ENCODE peak calls at places on chromosomes 5 and 9, in four cellular contexts. H is HepG2, W is adrenal gland, Q is ovary. E is an unnamed sample. For H3K4me1, the result is how much of the 10 kb centered on the place peaks cover.

GRCh38 chr5:127358782-127359181 is 68.2 kb downstream of the MEGF10 start:
- DNase-seq in W (no peak), H (no peak), Q (no peak), E (no peak)

GRCh38 chr9:31683126-31683525 is 701.3 kb upstream of the ACO1 start:
- DNase-seq in Q (no peak), H (no peak), W (no peak), E (no peak)

GRCh38 chr5:6525910-6526309 is 77.3 kb downstream of the UBE2QL1 start:
- DNase-seq in Q (no peak), H (peak), W (peak), E (peak)

GRCh38 chr5:170552486-170553122 is 48.8 kb downstream of the KCNIP1 start:
- DNase-seq in Q (peak), H (no peak), W (peak), E (peak)

GRCh38 chr5:71699233-71699632 is 19.8 kb upstream of the CARTPT start:
- DNase-seq in H (no peak), W (no peak), Q (no peak), E (no peak)

GRCh38 chr5:108743344-108743743 is 4.4 kb upstream of the FER start:
- DNase-seq in Q (no peak), W (no peak), H (no peak), E (peak)

GRCh38 chr9:112333639-112334318 is 360 bp upstream of the PTBP3 start:
- DNase-seq in W (peak), Q (peak), H (peak), E (peak)

GRCh38 chr5:143557992-143558506 is 154.6 kb upstream of the NR3C1 start:
- DNase-seq in H (no peak), Q (no peak), W (no peak), E (no peak)

GRCh38 chr9:136093995-136094881 is 851 bp downstream of the NACC2 start:
- DNase-seq in H (peak), W (peak), Q (peak), E (peak)

GRCh38 chr5:137152616-137153015 is 346.5 kb downstream of the SPOCK1 start:
- DNase-seq in H (no peak), W (no peak), Q (no peak), E (no peak)

GRCh38 chr9:121698627-121699270 is 47.3 kb downstream of the DAB2IP start:
- DNase-seq in W (no peak), Q (peak), H (no peak), E (peak)

GRCh38 chr5:143435207-143435657 is 31.7 kb upstream of the NR3C1 start:
- DNase-seq in W (peak), H (no peak), Q (no peak), E (peak)

GRCh38 chr5:132190161-132190817 is 37.4 kb downstream of the P4HA2 start:
- DNase-seq in Q (no peak), H (peak), W (peak), E (peak)

DNA sequence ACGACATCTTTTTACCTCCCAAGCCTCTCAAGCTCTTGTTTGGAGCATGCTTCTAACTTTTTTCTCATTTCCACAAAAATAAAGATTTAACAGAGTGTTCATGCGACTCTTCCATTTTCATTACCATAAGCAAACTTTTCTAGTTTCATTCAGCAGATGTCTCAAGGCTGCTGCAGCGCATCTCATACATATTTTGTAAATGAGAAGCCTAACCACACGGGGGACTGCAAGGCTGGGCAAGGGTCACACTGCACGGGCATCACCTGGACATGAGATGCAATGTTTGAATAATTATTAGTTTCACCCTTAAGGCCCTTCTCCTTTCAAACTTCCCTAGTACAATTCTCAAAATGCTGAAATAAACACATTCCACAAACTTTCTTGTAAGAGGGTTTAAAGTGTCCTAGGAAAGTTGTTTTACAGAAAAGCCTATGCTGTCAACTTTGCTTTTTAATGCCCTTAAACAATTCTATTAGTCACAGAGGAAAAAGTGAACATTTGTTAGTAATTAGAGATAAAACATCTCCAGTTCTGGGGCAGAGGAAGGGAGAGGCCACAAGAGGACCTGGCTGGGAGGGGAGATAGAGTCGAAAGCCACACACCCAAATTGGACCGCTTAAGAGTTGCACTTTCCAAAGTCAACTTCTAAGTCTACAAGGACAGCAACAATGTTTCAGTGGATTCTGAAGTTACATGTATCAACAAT is 1.3 kb downstream of the DENND1A start:
- DNase-seq in H (no peak), W (no peak), Q (no peak), E (no peak)
- H3K4me1 ChIP-seq in H (half or more), W (under half), Q (under half), E (under half)

GRCh38 chr9:16521868-16522381 is 348.5 kb downstream of the BNC2 start:
- DNase-seq in W (peak), H (no peak), Q (peak), E (no peak)
- H3K4me3 ChIP-seq in W (no peak), H (no peak), Q (no peak), E (no peak)

GRCh38 chr9:81377310-81377709 is 312.0 kb downstream of the TLE1 start:
- DNase-seq in Q (no peak), H (no peak), W (no peak), E (no peak)
- H3K4me1 ChIP-seq in Q (under half), H (under half), W (under half), E (under half)

DNA sequence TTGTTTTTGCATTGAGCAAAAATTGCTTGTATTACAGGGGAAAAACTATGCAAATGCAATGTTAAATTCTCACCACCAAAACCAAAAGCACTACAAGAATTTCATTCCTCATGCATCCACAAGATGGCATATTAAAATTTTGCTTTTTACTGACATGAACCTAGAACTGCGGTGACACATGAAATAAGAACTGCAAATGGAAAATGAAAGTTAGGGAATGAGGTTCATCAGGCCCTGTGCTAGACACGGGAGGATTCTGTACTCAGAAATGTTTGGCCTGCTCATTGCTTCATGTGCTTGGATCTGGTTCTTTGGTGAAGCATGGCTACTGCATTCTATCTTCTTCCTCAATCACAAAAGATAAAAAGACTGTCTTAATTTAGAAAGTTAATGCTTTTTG is 9.1 kb upstream of the RFK start:
- DNase-seq in W (peak), H (peak), Q (no peak), E (peak)
- H3K4me3 ChIP-seq in W (no peak), H (peak), Q (no peak), E (no peak)